ENCODE peak calls at places on chromosomes 12 and 14, in five cellular contexts. T, U, N, Z and M are unnamed samples.

GRCh38 chr12:31728289-31728916 is 418 bp downstream of the AMN1 start:
- DNase-seq in T (no peak), U (peak), N (peak), Z (peak), M (no peak)

GRCh38 chr12:21939435-21939834 is 1.8 kb downstream of the ABCC9 start:
- DNase-seq in T (no peak), U (no peak), N (peak), Z (no peak), M (no peak)

GRCh38 chr12:15982071-15982470 is 70.9 kb downstream of the DERA start:
- DNase-seq in T (no peak), U (no peak), N (no peak), Z (no peak), M (no peak)

GRCh38 chr12:124150176-124150575 is 144.7 kb upstream of the RFLNA start:
- DNase-seq in T (no peak), U (no peak), N (no peak), Z (no peak), M (no peak)

GRCh38 chr12:39431797-39432196 is 11.1 kb downstream of the KIF21A start:
- DNase-seq in T (no peak), U (no peak), N (no peak), Z (no peak), M (no peak)

GRCh38 chr12:43795716-43796282 is 10.3 kb downstream of the TWF1 start:
- DNase-seq in T (no peak), U (no peak), N (no peak), Z (no peak), M (no peak)

GRCh38 chr14:65303185-65303901 is 109.2 kb upstream of the FUT8 start:
- DNase-seq in T (no peak), U (no peak), N (peak), Z (no peak), M (no peak)

GRCh38 chr12:78331764-78332163 is 501.1 kb downstream of the NAV3 start:
- DNase-seq in T (no peak), U (no peak), N (peak), Z (no peak), M (no peak)

GRCh38 chr14:92551066-92551841 is 37.7 kb downstream of the RIN3 start:
- DNase-seq in T (no peak), U (no peak), N (no peak), Z (no peak), M (no peak)

GRCh38 chr12:68538722-68539614 is 71.7 kb upstream of the RAP1B start:
- DNase-seq in T (no peak), U (peak), N (peak), Z (peak), M (peak)

GRCh38 chr12:97313471-97314190 is 149.0 kb upstream of the RMST start:
- DNase-seq in T (no peak), U (no peak), N (peak), Z (no peak), M (no peak)

GRCh38 chr12:109443794-109444193 is 33.3 kb downstream of the KCTD10 start:
- DNase-seq in T (no peak), U (no peak), N (no peak), Z (no peak), M (no peak)

GRCh38 chr12:8860165-8860961 is 37.9 kb downstream of the A2ML1 start:
- DNase-seq in T (no peak), U (no peak), N (peak), Z (peak), M (peak)

GRCh38 chr12:45704968-45705367 is 24.5 kb upstream of the ARID2 start:
- DNase-seq in T (no peak), U (no peak), N (no peak), Z (no peak), M (peak)

GRCh38 chr12:122981587-122982493 is 1.4 kb downstream of the ARL6IP4 start:
- DNase-seq in T (no peak), U (no peak), N (no peak), Z (no peak), M (no peak)
- TF ChIP-seq POLR2AphosphoS5 in T (no peak), U (no peak), N (no peak), Z (no peak), M (no peak)

GRCh38 chr14:96256420-96256819 is 410 bp downstream of the BDKRB1 start:
- DNase-seq in T (no peak), U (no peak), N (no peak), Z (no peak), M (peak)
- TF ChIP-seq POLR2AphosphoS5 in T (no peak), U (no peak), N (no peak), Z (no peak), M (no peak)

DNA sequence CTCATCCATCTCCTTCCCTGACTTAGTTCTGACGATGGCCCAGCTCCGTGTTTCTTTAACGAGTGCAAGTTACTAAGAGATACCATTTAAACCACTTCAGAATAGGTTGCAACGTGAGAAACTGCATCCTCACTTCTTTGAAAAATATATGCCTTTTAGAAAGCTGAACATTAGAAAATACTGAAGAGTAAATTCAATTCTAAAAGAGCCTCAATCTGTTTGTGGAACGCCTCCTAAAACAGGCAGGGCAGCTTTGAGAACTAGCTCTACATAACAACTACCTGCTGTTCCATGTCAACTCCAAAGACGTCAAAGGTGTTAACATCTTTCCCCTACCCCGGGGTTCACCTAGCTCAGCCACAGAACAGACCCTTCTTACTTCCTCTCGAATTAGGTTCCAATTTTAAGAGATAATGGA is 3.5 kb downstream of the BHLHE41 start:
- DNase-seq in T (no peak), U (no peak), N (peak), Z (no peak), M (no peak)
- TF ChIP-seq POLR2AphosphoS5 in T (no peak), U (no peak), N (no peak), Z (no peak), M (no peak)

GRCh38 chr14:38209572-38210159 is 2.0 kb downstream of the SSTR1 start:
- DNase-seq in T (peak), U (peak), N (peak), Z (peak), M (peak)

GRCh38 chr14:38207342-38207741 is 362 bp upstream of the SSTR1 start:
- DNase-seq in T (no peak), U (no peak), N (no peak), Z (no peak), M (peak)

GRCh38 chr14:38210168-38210567 is 2.5 kb downstream of the SSTR1 start:
- DNase-seq in T (peak), U (no peak), N (peak), Z (peak), M (peak)

GRCh38 chr14:38207830-38208815 is at the start of gene SSTR1:
- DNase-seq in T (peak), U (no peak), N (peak), Z (peak), M (peak)

DNA sequence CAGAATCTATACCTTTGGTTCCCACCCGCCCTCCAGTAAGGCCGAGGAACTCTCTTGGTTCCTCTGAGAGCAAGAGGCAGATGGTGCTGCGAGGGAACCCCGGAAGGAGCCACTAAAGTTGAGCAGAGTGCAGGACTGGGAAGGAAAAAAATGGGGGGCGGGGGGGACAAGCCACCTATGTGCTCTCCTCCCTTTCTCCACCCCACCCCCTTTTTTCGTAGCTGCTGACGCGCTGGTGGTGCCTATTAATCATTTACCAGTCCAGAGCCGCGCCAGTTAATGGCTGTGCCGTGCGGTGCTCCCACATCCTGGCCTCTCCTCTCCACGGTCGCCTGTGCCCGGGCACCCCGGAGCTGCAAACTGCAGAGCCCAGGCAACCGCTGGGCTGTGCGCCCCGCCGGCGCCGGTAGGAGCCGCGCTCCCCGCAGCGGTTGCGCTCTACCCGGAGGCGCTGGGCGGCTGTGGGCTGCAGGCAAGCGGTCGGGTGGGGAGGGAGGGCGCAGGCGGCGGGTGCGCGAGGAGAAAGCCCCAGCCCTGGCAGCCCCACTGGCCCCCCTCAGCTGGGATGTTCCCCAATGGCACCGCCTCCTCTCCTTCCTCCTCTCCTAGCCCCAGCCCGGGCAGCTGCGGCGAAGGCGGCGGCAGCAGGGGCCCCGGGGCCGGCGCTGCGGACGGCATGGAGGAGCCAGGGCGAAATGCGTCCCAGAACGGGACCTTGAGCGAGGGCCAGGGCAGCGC is 1.3 kb downstream of the SSTR1 start:
- DNase-seq in T (peak), U (no peak), N (peak), Z (peak), M (peak)
- TF ChIP-seq POLR2AphosphoS5 in T (no peak), U (no peak), N (no peak), Z (peak), M (no peak)

GRCh38 chr12:52211716-52212585 is 20.1 kb upstream of the KRT80 start:
- DNase-seq in T (no peak), U (peak), N (no peak), Z (no peak), M (no peak)

GRCh38 chr12:52212701-52213540 is 20.1 kb upstream of the KRT7 start:
- DNase-seq in T (no peak), U (peak), N (no peak), Z (no peak), M (no peak)

GRCh38 chr12:52214421-52214802 is 18.6 kb upstream of the KRT7 start:
- DNase-seq in T (no peak), U (peak), N (no peak), Z (no peak), M (no peak)

GRCh38 chr12:52215587-52216031 is 17.4 kb upstream of the KRT7 start:
- DNase-seq in T (no peak), U (peak), N (no peak), Z (no peak), M (peak)

DNA sequence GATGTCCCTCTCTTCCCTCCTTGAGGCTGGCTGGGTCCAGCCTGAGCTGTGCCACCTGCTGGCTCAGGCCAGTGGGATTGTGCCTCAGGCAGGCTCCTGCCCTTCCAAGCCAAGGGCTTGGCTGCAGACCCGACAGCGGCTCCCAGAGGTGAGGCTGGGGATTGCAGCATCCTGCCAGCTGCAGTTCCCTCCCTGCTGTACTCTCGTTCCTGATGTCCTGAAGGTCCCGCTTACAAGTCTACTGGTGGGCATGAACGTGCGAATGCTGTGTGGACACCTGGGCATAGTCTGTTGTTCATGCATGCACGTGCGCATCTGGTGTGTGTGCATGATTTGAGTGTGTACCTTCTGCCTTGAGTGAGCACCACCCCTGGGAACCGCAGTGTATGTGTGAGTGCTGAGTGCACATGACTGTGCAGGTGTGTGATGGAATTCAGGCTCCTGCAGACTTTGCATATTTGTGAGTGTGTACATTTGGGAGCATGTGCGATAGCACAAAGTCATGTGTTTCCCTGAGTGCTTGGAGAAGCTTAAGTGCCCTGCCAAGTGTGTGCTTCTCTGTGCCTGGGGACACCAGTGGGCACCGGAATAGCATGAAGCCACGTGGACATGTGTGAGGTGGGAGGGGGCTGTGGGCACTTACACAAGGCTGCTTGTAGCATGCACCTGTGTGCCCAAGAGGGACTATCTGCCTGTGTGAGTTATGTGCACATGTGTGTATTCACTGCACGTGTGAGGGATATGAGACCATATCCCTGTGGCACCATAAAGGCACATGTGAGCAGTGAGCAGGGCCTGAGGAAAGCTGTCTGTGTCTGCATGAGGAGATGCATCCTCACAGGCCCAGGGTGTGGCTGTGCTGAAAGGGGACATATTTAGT is 19.3 kb upstream of the KRT7 start:
- DNase-seq in T (peak), U (peak), N (peak), Z (peak), M (peak)
- TF ChIP-seq POLR2AphosphoS5 in T (peak), U (no peak), N (no peak), Z (no peak), M (peak)

DNA sequence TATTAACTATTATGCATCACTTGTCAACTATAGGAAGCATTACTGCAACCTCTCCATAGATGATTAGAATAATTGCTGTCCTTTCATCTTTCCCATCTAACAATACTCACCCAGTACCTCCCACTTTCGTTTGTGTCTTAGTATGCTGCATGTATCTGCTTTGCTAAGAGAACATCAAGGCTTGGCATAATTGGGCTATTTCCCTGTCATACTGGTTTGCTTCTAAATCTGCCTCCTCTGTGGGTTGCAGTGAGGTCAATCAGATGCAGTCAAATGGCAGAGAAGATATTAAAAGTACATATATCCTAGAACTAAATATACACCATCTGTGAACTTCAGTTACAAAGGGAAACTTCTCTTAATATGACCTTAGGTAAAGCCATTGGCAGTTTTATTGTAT is 710.8 kb downstream of the DIO2 start:
- DNase-seq in T (no peak), U (no peak), N (no peak), Z (no peak), M (no peak)
- TF ChIP-seq POLR2AphosphoS5 in T (no peak), U (no peak), N (no peak), Z (no peak), M (no peak)

GRCh38 chr14:69879175-69880047 is at the start of gene SMOC1:
- DNase-seq in T (peak), U (no peak), N (peak), Z (peak), M (peak)
- TF ChIP-seq POLR2AphosphoS5 in T (no peak), U (no peak), N (peak), Z (peak), M (no peak)

GRCh38 chr14:103731481-103731880 is 15.9 kb downstream of the ZFYVE21 start:
- DNase-seq in T (no peak), U (no peak), N (no peak), Z (no peak), M (no peak)
- TF ChIP-seq POLR2AphosphoS5 in T (no peak), U (no peak), N (no peak), Z (no peak), M (no peak)